ENCODE peak calls at places on chromosome 3, in five cellular contexts. One of them, this sample, is unnamed.

GRCh38 chr3:13111874-13112520 is 38.8 kb upstream of the IQSEC1 start:
- DNase-seq in MG63: no peak
- DNase-seq in HT-29: peak
- DNase-seq in left cardiac atrium: no peak
- DNase-seq in T-helper 2 cell: no peak
- DNase-seq in this sample: no peak

GRCh38 chr3:72012376-72012775 is 227.4 kb upstream of the PROK2 start:
- DNase-seq in MG63: no peak
- DNase-seq in T-helper 2 cell: no peak
- DNase-seq in HT-29: no peak
- DNase-seq in left cardiac atrium: no peak
- DNase-seq in this sample: no peak

GRCh38 chr3:32076566-32076965 is 29.9 kb upstream of the GPD1L start:
- DNase-seq in left cardiac atrium: no peak
- DNase-seq in MG63: peak
- DNase-seq in HT-29: no peak
- DNase-seq in T-helper 2 cell: no peak
- DNase-seq in this sample: no peak

GRCh38 chr3:46674031-46674592 is 19.4 kb downstream of the ALS2CL start:
- DNase-seq in MG63: no peak
- DNase-seq in T-helper 2 cell: no peak
- DNase-seq in HT-29: no peak
- DNase-seq in left cardiac atrium: peak
- DNase-seq in this sample: no peak

GRCh38 chr3:72441284-72441994 is 406.8 kb downstream of the SHQ1 start:
- DNase-seq in HT-29: no peak
- DNase-seq in left cardiac atrium: no peak
- DNase-seq in MG63: no peak
- DNase-seq in T-helper 2 cell: no peak
- DNase-seq in this sample: no peak

GRCh38 chr3:149806171-149806778 is 6.7 kb upstream of the RNF13 start:
- DNase-seq in MG63: no peak
- DNase-seq in left cardiac atrium: no peak
- DNase-seq in HT-29: no peak
- DNase-seq in T-helper 2 cell: no peak
- DNase-seq in this sample: no peak

GRCh38 chr3:8482960-8483665 is 18.5 kb upstream of the LMCD1 start:
- DNase-seq in left cardiac atrium: peak
- DNase-seq in HT-29: no peak
- DNase-seq in MG63: peak
- DNase-seq in T-helper 2 cell: no peak
- DNase-seq in this sample: no peak

GRCh38 chr3:43238801-43239200 is 47.5 kb upstream of the SNRK start:
- DNase-seq in left cardiac atrium: no peak
- DNase-seq in T-helper 2 cell: no peak
- DNase-seq in MG63: no peak
- DNase-seq in HT-29: no peak
- DNase-seq in this sample: no peak

GRCh38 chr3:152574461-152575079 is 260.4 kb upstream of the P2RY1 start:
- DNase-seq in HT-29: peak
- DNase-seq in MG63: peak
- DNase-seq in T-helper 2 cell: no peak
- DNase-seq in left cardiac atrium: peak
- DNase-seq in this sample: peak

GRCh38 chr3:120218981-120219380 is 66.0 kb downstream of the GPR156 start:
- DNase-seq in HT-29: no peak
- DNase-seq in MG63: no peak
- DNase-seq in left cardiac atrium: no peak
- DNase-seq in T-helper 2 cell: no peak
- DNase-seq in this sample: no peak

This sample was measured in CD8-positive, alpha-beta T cell.